ENCODE peak calls at places on chromosomes 13 and 19, in seven cellular contexts. R is fibroblast of villous mesenchyme, W is AG04450, V is A673, G is adrenal gland, Z is A549, B is kidney epithelial cell. T is an unnamed sample.

GRCh38 chr19:13149628-13150186 is 468 bp downstream of the STX10 start:
- DNase-seq in B (no peak), G (peak), V (peak), W (no peak), R (peak), Z (peak), T (peak)

GRCh38 chr13:19618925-19619324 is 14.5 kb upstream of the MPHOSPH8 start:
- DNase-seq in V (peak), B (no peak), W (no peak), Z (peak), G (no peak), R (peak), T (peak)

GRCh38 chr19:32415246-32415645 is 9.7 kb downstream of the DPY19L3 start:
- DNase-seq in G (no peak), Z (no peak), R (no peak), W (no peak), V (no peak), B (no peak), T (no peak)

GRCh38 chr13:77733674-77734073 is 36.2 kb downstream of the SLAIN1 start:
- DNase-seq in V (no peak), Z (no peak), G (no peak), W (no peak), R (no peak), B (no peak), T (no peak)

GRCh38 chr19:18776288-18776594 is 14.9 kb downstream of the COMP start:
- DNase-seq in Z (no peak), V (no peak), G (no peak), B (no peak), R (peak), W (no peak), T (no peak)

GRCh38 chr19:12544401-12544876 is 6.8 kb downstream of the ZNF564 start:
- DNase-seq in B (no peak), W (no peak), R (peak), Z (no peak), V (no peak), G (no peak), T (no peak)

GRCh38 chr13:22148187-22148586 is 477.3 kb downstream of the FGF9 start:
- DNase-seq in Z (no peak), G (no peak), V (no peak), R (no peak), W (no peak), B (no peak), T (no peak)

GRCh38 chr19:37128821-37129177 is 43.7 kb downstream of the ZNF585A start:
- DNase-seq in R (no peak), B (no peak), G (no peak), W (no peak), V (no peak), Z (no peak), T (no peak)

GRCh38 chr13:99979453-99980200 is 2.0 kb upstream of the ZIC2 start:
- DNase-seq in G (no peak), B (no peak), W (no peak), V (peak), Z (peak), R (no peak), T (peak)

GRCh38 chr19:1131718-1132552 is 28.1 kb downstream of the GPX4 start:
- DNase-seq in R (peak), G (peak), B (peak), Z (peak), W (peak), V (peak), T (no peak)

GRCh38 chr19:38831142-38831605 is 420 bp downstream of the ECH1 start:
- DNase-seq in V (no peak), Z (peak), W (peak), B (peak), G (peak), R (peak), T (peak)

GRCh38 chr13:83877901-83878300 is 4.4 kb downstream of the SLITRK1 start:
- DNase-seq in W (no peak), G (no peak), R (no peak), V (no peak), Z (no peak), B (no peak), T (no peak)

GRCh38 chr13:112664501-112665203 is 25.2 kb upstream of the ATP11A start:
- DNase-seq in B (no peak), R (peak), V (no peak), G (no peak), W (no peak), Z (no peak), T (no peak)

GRCh38 chr13:51488212-51488611 is 35.4 kb upstream of the INTS6 start:
- DNase-seq in V (no peak), B (no peak), Z (no peak), W (no peak), R (no peak), G (no peak), T (no peak)

GRCh38 chr13:110137677-110138008 is 169.3 kb downstream of the COL4A1 start:
- DNase-seq in V (peak), Z (peak), B (peak), W (no peak), G (peak), R (no peak), T (peak)

GRCh38 chr19:15223649-15224371 is 8.4 kb downstream of the EPHX3 start:
- DNase-seq in G (no peak), B (no peak), V (peak), Z (no peak), W (no peak), R (no peak), T (no peak)

GRCh38 chr19:33394006-33394722 is 20.7 kb downstream of the CEBPG start:
- DNase-seq in Z (no peak), R (peak), G (no peak), W (no peak), B (no peak), V (no peak), T (no peak)

GRCh38 chr19:39413269-39413902 is 917 bp downstream of the PLEKHG2 start:
- DNase-seq in W (no peak), B (no peak), V (peak), Z (peak), R (peak), G (peak), T (peak)

GRCh38 chr19:34461375-34462100 is 20.0 kb upstream of the WTIP start:
- DNase-seq in G (no peak), R (peak), V (no peak), B (no peak), Z (no peak), W (no peak), T (no peak)

GRCh38 chr13:85363504-85363903 is 435.7 kb downstream of the SLITRK6 start:
- DNase-seq in W (no peak), G (no peak), R (no peak), V (no peak), B (no peak), Z (no peak), T (no peak)

GRCh38 chr19:18224525-18225354 is 1.5 kb downstream of the PDE4C start:
- DNase-seq in G (peak), W (peak), V (peak), Z (peak), R (peak), B (peak), T (peak)

GRCh38 chr19:39599116-39599515 is 3.2 kb upstream of the LGALS13 start:
- DNase-seq in W (no peak), G (peak), Z (peak), B (no peak), R (peak), V (peak), T (no peak)

GRCh38 chr13:98909016-98909415 is 68.8 kb downstream of the DOCK9 start:
- DNase-seq in R (no peak), W (no peak), G (no peak), V (no peak), B (no peak), Z (peak), T (no peak)

GRCh38 chr19:13804830-13805683 is 9.8 kb downstream of the ZSWIM4 start:
- DNase-seq in W (no peak), G (no peak), B (no peak), V (peak), Z (no peak), R (no peak), T (no peak)

GRCh38 chr13:62320129-62320724 is 904.6 kb upstream of the PCDH20 start:
- DNase-seq in V (peak), Z (peak), W (peak), R (peak), G (no peak), B (peak), T (no peak)

GRCh38 chr13:111046590-111047141 is 68.4 kb upstream of the ARHGEF7 start:
- DNase-seq in B (no peak), W (peak), Z (no peak), R (peak), G (no peak), V (no peak), T (no peak)

GRCh38 chr13:67390462-67391093 is 160.4 kb upstream of the PCDH9 start:
- DNase-seq in R (peak), Z (peak), B (peak), G (no peak), W (no peak), V (no peak), T (no peak)

GRCh38 chr19:40803170-40803856 is 4.3 kb downstream of the EGLN2 start:
- DNase-seq in Z (no peak), W (no peak), R (no peak), B (no peak), V (no peak), G (no peak), T (no peak)

GRCh38 chr19:32258167-32258566 is 87.2 kb upstream of the ZNF507 start:
- DNase-seq in V (no peak), R (no peak), B (no peak), W (no peak), G (no peak), Z (no peak), T (no peak)

GRCh38 chr13:24097064-24097463 is 63.5 kb upstream of the SPATA13 start:
- DNase-seq in G (peak), B (peak), V (peak), R (peak), W (peak), Z (peak), T (no peak)

GRCh38 chr13:35812730-35813129 is 318.5 kb downstream of the DCLK1 start:
- DNase-seq in W (no peak), B (no peak), Z (no peak), V (no peak), G (no peak), R (no peak), T (no peak)

GRCh38 chr13:40060318-40061007 is 405.0 kb downstream of the COG6 start:
- DNase-seq in B (no peak), Z (no peak), W (no peak), V (peak), R (peak), G (no peak), T (no peak)

GRCh38 chr13:106063591-106064308 is 471.7 kb downstream of the EFNB2 start:
- DNase-seq in W (peak), B (no peak), G (no peak), Z (no peak), V (no peak), R (peak), T (no peak)

GRCh38 chr19:11254662-11255061 is 7.7 kb downstream of the DOCK6 start:
- DNase-seq in V (no peak), W (no peak), G (no peak), Z (no peak), B (no peak), R (no peak), T (no peak)
- TF ChIP-seq CTCF in V (no peak), W (no peak), G (no peak), Z (no peak), B (peak), R (no peak), T (peak)

GRCh38 chr13:69755101-69755500 is 352.5 kb upstream of the ATXN8OS start:
- DNase-seq in R (no peak), W (no peak), G (no peak), Z (no peak), V (no peak), B (no peak), T (no peak)

DNA sequence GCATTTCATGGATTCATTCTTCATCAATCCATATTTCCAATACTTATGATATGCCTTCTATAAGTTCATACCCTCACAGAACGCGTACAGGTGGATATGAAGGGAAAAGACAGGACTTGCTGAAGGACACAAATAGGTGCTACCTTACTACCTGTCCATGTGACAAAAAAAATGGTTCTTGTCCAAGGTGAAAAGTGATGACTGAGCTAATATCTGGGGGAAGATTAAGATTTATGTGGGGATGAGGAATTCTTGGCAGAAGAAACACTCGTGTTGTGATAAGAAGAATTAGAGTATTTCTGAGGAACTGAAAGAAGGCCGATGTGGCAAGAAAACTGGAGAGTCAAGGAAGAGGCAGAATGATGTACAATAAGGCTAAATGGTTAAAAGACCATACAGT is 356.4 kb upstream of the ATXN8OS start:
- DNase-seq in R (no peak), W (no peak), V (no peak), Z (no peak), B (no peak), G (no peak), T (no peak)
- H3K4me3 ChIP-seq in R (no peak), W (no peak), V (no peak), Z (no peak), B (no peak), G (no peak), T (no peak)

DNA sequence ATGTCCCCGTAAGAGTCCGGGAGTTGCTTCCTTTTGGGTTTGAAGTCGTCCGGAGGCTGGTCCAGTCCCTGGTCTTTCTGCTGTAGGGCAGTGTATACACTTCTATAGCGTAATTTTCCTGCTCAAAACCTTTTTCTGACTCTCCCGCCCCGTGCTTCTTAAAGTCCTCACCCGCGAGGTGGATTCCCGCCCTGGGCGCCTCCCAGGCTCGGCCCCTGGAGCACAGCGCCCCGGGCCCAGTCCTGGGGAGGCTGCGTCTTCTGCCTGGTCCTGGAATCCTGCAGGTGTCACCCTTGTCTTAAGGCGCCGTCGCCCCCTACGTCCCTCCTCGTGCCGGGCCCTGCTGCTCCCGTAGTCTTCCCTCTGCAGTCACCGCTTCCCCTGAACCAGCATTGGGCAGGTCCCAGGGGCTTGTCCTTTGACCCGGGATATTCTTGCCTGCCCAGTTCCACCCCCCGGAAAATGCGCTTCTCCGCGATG is 34.4 kb upstream of the ZNF808 start:
- DNase-seq in G (no peak), Z (no peak), V (no peak), W (no peak), R (peak), B (no peak), T (peak)
- TF ChIP-seq CTCF in G (no peak), Z (no peak), V (no peak), W (no peak), R (no peak), B (no peak), T (no peak)

GRCh38 chr19:45927565-45928261 is 13.1 kb upstream of the NANOS2 start:
- DNase-seq in G (peak), Z (peak), V (peak), W (peak), B (peak), R (peak), T (peak)
- H3K4me3 ChIP-seq in G (no peak), Z (no peak), V (peak), W (no peak), B (no peak), R (no peak), T (peak)

DNA sequence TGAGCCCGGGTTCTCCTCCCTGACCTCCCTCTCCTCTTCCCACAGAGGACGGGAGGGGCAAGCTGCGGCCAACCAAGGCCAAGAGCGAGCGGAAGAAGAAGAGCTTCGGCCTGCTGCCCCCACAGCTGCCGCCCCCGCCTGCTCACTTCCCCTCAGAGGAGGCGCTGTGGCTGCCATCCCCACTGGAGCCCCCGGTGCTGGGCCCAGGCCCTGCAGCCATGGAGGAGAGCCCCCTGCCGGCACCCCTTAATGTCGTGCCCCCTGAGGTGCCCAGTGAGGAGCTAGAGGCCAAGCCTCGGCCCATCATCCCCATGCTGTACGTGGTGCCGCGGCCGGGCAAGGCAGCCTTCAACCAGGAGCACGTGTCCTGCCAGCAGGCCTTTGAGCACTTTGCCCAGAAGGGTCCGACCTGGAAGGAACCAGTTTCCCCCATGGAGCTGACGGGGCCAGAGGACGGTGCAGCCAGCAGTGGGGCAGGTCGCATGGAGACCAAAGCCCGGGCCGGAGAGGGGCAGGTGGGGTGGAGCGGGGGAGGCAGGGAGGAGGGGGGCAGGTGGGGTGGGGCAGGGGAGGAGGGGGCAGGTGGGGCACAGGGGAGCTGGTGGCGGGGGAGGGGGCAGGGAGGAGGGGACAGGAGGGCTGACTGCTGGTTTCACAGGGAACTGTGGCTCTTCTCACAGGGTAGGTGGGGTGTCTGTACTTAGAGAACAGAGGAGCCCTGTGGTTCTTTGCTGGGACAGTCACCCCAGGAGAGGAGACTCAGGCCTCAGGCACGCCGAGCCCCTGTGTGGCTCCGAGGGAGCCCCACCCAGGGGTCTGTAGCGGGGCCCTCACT is 162.3 kb downstream of the KDM4B start:
- DNase-seq in G (no peak), B (no peak), Z (no peak), R (no peak), W (no peak), V (no peak), T (no peak)
- TF ChIP-seq CTCF in G (no peak), B (no peak), Z (no peak), R (no peak), W (no peak), V (no peak), T (no peak)

GRCh38 chr19:10290876-10291553 is 1.3 kb downstream of the ICAM5 start:
- DNase-seq in V (peak), G (peak), B (no peak), R (peak), W (no peak), Z (peak), T (peak)

GRCh38 chr19:10288662-10289166 is 1.0 kb upstream of the ICAM5 start:
- DNase-seq in W (no peak), Z (peak), B (no peak), G (no peak), R (peak), V (peak), T (peak)

GRCh38 chr19:10290439-10290875 is 705 bp downstream of the ICAM5 start:
- DNase-seq in R (peak), V (peak), W (no peak), B (no peak), Z (no peak), G (no peak), T (no peak)

GRCh38 chr19:10289836-10290438 is at the start of gene ICAM5:
- DNase-seq in W (no peak), G (no peak), R (peak), B (no peak), V (peak), Z (peak), T (no peak)

DNA sequence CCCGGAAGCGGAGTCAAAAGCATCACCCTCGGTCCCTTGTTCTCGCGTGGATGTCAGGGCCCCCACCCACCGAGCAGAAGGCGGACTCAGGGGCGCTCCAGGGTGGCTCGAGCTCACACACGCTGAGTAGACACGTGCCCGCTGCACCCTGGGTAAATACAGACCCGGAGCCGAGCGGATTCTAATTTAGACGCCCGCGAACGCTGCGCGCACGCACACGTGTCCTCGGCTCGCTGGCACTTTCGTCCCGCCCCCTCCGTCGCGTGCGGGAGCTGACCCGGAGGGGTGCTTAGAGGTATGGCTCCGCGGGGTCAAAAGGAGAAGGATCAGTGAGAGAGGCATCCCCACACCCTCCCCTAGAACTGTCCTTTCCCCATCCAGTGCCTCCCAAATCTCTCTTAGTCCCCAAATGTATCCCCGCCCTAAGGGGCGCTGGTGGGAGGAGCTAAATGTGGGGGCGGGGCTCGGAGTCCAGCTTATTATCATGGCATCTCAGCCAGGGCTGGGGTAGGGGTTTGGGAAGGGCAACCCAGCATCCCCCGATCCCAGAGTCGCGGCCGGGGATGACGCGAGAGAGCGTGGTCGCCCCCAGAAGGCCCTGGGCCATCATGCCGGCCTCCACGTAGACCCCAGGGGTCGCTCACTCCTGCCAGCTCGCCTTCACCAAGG is 451 bp upstream of the ICAM5 start:
- DNase-seq in W (no peak), G (no peak), R (peak), V (peak), B (no peak), Z (peak), T (peak)
- H3K4me3 ChIP-seq in W (peak), G (no peak), R (peak), V (peak), B (peak), Z (peak), T (peak)